ENCODE peak calls at places on chromosomes 1 and 21, in five cellular contexts. W, U, F, Q and O are unnamed samples.

GRCh38 chr1:160046494-160047115 is 14.8 kb upstream of the PIGM start:
- DNase-seq in U (no peak), F (no peak), Q (peak), W (peak), O (peak)

GRCh38 chr1:117188268-117189108 is 22.2 kb downstream of the VTCN1 start:
- DNase-seq in U (no peak), F (no peak), Q (no peak), W (no peak), O (no peak)

GRCh38 chr1:161707503-161707902 is 474 bp downstream of the FCRLA start:
- DNase-seq in F (no peak), U (no peak), Q (no peak), W (no peak), O (no peak)

GRCh38 chr21:37244506-37245083 is 22.5 kb downstream of the VPS26C start:
- DNase-seq in F (no peak), U (no peak), W (no peak), Q (no peak), O (no peak)

GRCh38 chr1:201216395-201217085 is 25.9 kb downstream of the IGFN1 start:
- DNase-seq in Q (no peak), U (no peak), W (no peak), F (no peak), O (no peak)

GRCh38 chr1:220702733-220703704 is 12.9 kb downstream of the C1orf115 start:
- DNase-seq in W (no peak), Q (no peak), F (no peak), U (no peak), O (no peak)

GRCh38 chr1:62131093-62131725 is 63.4 kb upstream of the L1TD1 start:
- DNase-seq in F (no peak), W (peak), U (no peak), Q (peak), O (no peak)

GRCh38 chr1:80050085-80050484 is 1043.6 kb upstream of the ADGRL4 start:
- DNase-seq in F (no peak), Q (no peak), W (no peak), U (no peak), O (no peak)

GRCh38 chr1:89894210-89894668 is 73.4 kb downstream of the LRRC8D start:
- DNase-seq in Q (no peak), W (no peak), F (no peak), U (no peak), O (no peak)

GRCh38 chr21:36473203-36473602 is 6.7 kb downstream of the CLDN14 start:
- DNase-seq in U (no peak), F (no peak), W (no peak), Q (no peak), O (no peak)

GRCh38 chr1:6587261-6588005 is 7.6 kb downstream of the ZBTB48 start:
- DNase-seq in F (no peak), W (peak), Q (peak), U (no peak), O (peak)

GRCh38 chr1:222525956-222526355 is 21.9 kb downstream of the HHIPL2 start:
- DNase-seq in F (no peak), W (no peak), Q (no peak), U (no peak), O (no peak)

DNA sequence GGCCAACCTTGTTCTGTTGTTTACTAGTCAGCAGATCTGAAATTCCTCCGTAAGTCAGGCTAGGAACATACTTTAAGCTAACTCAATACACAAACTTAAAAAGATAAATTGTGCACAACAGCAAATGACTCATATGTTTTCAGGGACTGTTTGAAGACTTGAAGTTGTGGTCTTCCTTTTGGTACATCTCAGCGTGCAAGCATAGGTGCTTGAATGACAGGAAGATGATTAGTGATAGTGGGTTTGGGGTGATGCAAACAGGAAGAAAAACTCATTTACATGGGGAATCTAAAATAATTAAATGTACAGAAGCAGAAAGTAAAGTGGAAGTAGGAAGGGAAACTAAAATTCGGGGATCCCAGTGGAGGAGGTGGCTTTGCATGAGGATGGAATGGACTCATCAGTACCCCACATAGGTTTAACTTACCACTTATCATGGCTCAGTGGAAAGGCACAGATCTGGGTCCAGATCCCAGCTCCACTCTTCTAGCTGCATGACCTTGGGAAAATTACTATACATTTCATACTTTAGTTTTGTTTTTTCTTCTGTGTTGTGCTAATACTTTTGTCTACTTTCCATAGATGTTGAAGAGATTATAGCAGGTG is 122.3 kb downstream of the XCL2 start:
- DNase-seq in U (no peak), W (no peak), F (no peak), Q (no peak), O (no peak)
- H3K27ac ChIP-seq in U (no peak), W (no peak), F (peak), Q (no peak), O (no peak)

GRCh38 chr1:29196863-29197589 is 15.3 kb upstream of the SRSF4 start:
- DNase-seq in Q (no peak), W (no peak), U (no peak), F (no peak), O (no peak)

GRCh38 chr1:29195875-29196274 is 14.2 kb upstream of the SRSF4 start:
- DNase-seq in Q (no peak), U (no peak), F (no peak), W (no peak), O (no peak)

GRCh38 chr1:29197590-29197924 is 15.9 kb upstream of the SRSF4 start:
- DNase-seq in F (no peak), W (no peak), U (no peak), Q (no peak), O (no peak)

GRCh38 chr1:29200905-29201594 is 19.4 kb upstream of the SRSF4 start:
- DNase-seq in W (no peak), Q (no peak), U (no peak), F (no peak), O (no peak)

GRCh38 chr1:29197993-29198392 is 16.3 kb upstream of the SRSF4 start:
- DNase-seq in U (no peak), W (no peak), F (no peak), Q (no peak), O (no peak)
- H3K27ac ChIP-seq in U (no peak), W (no peak), F (no peak), Q (no peak), O (no peak)

GRCh38 chr1:17616731-17617279 is 77.3 kb downstream of the ARHGEF10L start:
- DNase-seq in F (no peak), U (no peak), Q (no peak), W (no peak), O (no peak)
- H3K27ac ChIP-seq in F (no peak), U (no peak), Q (peak), W (no peak), O (no peak)

GRCh38 chr1:11458811-11459275 is 20.1 kb upstream of the DISP3 start:
- DNase-seq in F (no peak), W (peak), U (no peak), Q (peak), O (peak)
- H3K27ac ChIP-seq in F (no peak), W (peak), U (no peak), Q (no peak), O (peak)

GRCh38 chr1:77906146-77906545 is 17.7 kb downstream of the NEXN start:
- DNase-seq in Q (no peak), W (no peak), F (no peak), U (no peak), O (no peak)

GRCh38 chr1:77905603-77906002 is 17.2 kb downstream of the NEXN start:
- DNase-seq in U (no peak), Q (no peak), W (no peak), F (no peak), O (no peak)

GRCh38 chr1:77899647-77900320 is 11.4 kb downstream of the NEXN start:
- DNase-seq in W (no peak), Q (no peak), F (no peak), U (no peak), O (no peak)

GRCh38 chr1:77906624-77907023 is 18.2 kb downstream of the NEXN start:
- DNase-seq in U (no peak), W (no peak), Q (no peak), F (no peak), O (no peak)

DNA sequence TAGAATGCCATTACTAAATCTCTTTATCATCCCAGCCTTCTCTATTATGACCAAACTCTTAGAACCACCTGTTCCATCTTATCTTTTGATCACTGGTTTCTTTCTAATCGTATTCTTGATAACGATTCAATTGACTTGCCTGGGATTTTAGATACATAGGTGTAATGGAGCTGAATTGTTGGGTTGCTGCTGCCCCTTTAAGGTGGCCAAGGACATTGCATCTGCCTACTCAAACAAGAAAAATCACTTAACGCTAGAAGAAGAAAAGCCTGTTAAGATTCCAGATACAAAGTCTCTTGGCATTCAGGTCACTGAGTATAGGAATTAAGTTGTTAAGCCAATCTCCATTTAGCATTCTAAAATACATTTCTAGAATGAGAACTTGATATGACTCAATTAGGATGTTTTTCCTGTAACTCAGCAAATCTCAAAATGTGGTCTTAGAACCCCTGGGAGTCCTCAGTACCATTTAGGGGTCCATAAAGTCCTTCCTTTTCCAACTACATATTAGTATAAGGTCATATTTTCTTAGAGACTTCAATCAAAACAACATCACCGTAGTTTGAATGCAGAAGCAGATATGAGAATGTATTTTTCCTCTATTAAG is 12.4 kb downstream of the NEXN start:
- DNase-seq in F (no peak), Q (no peak), W (peak), U (no peak), O (no peak)
- H3K27ac ChIP-seq in F (no peak), Q (peak), W (no peak), U (no peak), O (no peak)

DNA sequence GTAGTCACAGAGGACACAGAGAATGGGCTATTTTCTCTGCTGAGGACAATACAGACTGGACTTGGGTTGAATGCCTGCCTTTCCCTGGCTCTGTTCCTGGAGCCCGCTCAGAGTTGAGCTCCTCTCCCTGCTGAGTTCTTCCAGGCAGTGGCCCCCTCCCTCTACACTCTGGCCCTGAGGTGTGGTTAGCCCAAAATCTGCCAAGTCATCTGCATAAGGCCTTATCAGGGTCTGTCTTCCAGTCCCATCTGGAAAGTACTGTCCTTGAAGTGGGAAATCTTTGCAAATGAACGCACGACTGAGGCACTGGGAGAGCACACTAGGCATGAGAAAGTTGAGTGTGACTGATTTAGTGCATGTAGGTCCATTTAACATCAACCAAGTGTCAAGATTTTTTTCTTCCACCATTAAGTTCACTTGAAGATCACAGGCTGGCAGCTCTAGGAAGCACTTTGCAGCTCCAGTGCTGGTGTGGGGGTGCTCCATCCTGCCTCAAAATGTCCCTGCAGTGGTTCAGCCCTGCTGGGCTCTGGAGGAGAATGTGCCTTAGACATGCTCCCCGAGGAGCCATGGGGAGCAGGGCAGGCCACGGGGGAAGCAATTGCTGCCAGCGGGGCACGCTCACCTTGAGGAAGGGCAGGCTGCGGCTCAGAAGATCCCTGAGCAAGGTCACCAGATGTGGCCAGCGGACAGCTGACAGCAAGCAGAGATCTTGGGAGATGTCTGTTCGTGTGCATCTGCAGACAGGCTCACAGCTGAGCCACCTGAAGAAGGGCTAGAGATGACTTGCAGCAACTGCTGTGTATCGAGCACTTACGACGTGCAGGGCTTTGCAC is 41.5 kb downstream of the IER5 start:
- DNase-seq in U (no peak), W (peak), F (no peak), Q (no peak), O (peak)
- H3K27ac ChIP-seq in U (no peak), W (peak), F (no peak), Q (no peak), O (no peak)